ENCODE peak calls at places on chromosomes 12 and 14, in seven cellular contexts. A is ovary, S is psoas muscle, Y is fibroblast of lung, G is cardiac muscle cell, F is upper lobe of left lung, V is gastrocnemius medialis. L is an unnamed sample. For H3K27me3, the result is how much of the 10 kb centered on the place peaks cover.

GRCh38 chr12:132279184-132279889 is 50.1 kb downstream of the GALNT9 start:
- DNase-seq in Y (no peak), F (peak), S (no peak), V (no peak), G (no peak), A (no peak), L (peak)

GRCh38 chr12:124514145-124514995 is 53.0 kb downstream of the NCOR2 start:
- DNase-seq in V (no peak), S (no peak), G (no peak), Y (no peak), A (no peak), F (no peak), L (no peak)

GRCh38 chr12:111578971-111579340 is 20.2 kb downstream of the ATXN2 start:
- DNase-seq in Y (no peak), A (no peak), F (no peak), S (no peak), G (no peak), V (no peak), L (no peak)

GRCh38 chr12:12721251-12721689 is 4.1 kb downstream of the CDKN1B start:
- DNase-seq in V (no peak), Y (peak), S (no peak), F (no peak), A (no peak), G (no peak), L (no peak)

GRCh38 chr14:94355191-94355794 is 32.2 kb upstream of the SERPINA6 start:
- DNase-seq in G (peak), A (peak), S (no peak), Y (peak), V (no peak), F (no peak), L (no peak)

GRCh38 chr14:22666203-22666893 is 22.2 kb upstream of the OR6J1 start:
- DNase-seq in V (no peak), A (no peak), F (no peak), G (no peak), Y (no peak), S (no peak), L (no peak)

GRCh38 chr12:13005649-13006048 is 5.6 kb upstream of the HEBP1 start:
- DNase-seq in F (no peak), A (no peak), Y (no peak), V (no peak), G (no peak), S (no peak), L (no peak)

GRCh38 chr12:55931317-55931779 is 386 bp downstream of the DGKA start:
- DNase-seq in G (no peak), F (no peak), V (no peak), S (peak), A (peak), Y (no peak), L (peak)

GRCh38 chr14:102604183-102604582 is 11.7 kb downstream of the RCOR1 start:
- DNase-seq in Y (no peak), F (no peak), A (no peak), G (no peak), V (no peak), S (no peak), L (no peak)

GRCh38 chr12:50182461-50182860 is 15.3 kb upstream of the CERS5 start:
- DNase-seq in G (no peak), A (no peak), S (no peak), F (no peak), Y (no peak), V (no peak), L (no peak)

GRCh38 chr12:130139971-130140547 is 22.2 kb upstream of the FZD10 start:
- DNase-seq in V (no peak), A (no peak), G (no peak), Y (no peak), F (no peak), S (peak), L (no peak)

GRCh38 chr12:7067096-7067495 is 6.6 kb downstream of the C1S start:
- DNase-seq in F (no peak), Y (no peak), V (no peak), G (no peak), S (no peak), A (no peak), L (no peak)

GRCh38 chr12:79400481-79400880 is 290.3 kb downstream of the PAWR start:
- DNase-seq in V (no peak), S (no peak), G (no peak), A (no peak), Y (no peak), F (no peak), L (no peak)

GRCh38 chr12:5535531-5535930 is 103.6 kb downstream of the NTF3 start:
- DNase-seq in A (no peak), G (no peak), V (no peak), F (no peak), Y (no peak), S (no peak), L (no peak)

GRCh38 chr12:70292017-70292776 is 49.0 kb downstream of the CNOT2 start:
- DNase-seq in F (no peak), Y (no peak), S (no peak), V (no peak), A (no peak), G (no peak), L (no peak)

GRCh38 chr14:92039073-92039719 is 663 bp downstream of the TRIP11 start:
- DNase-seq in S (peak), A (no peak), Y (peak), F (peak), V (no peak), G (peak), L (no peak)

GRCh38 chr12:132700212-132700913 is 10.3 kb upstream of the PGAM5 start:
- DNase-seq in G (no peak), F (no peak), Y (peak), V (no peak), S (no peak), A (no peak), L (no peak)

GRCh38 chr12:104938371-104938770 is 19.7 kb downstream of the SLC41A2 start:
- DNase-seq in G (no peak), A (no peak), S (no peak), Y (no peak), V (no peak), F (no peak), L (no peak)

GRCh38 chr12:71780207-71780822 is 25.7 kb downstream of the RAB21 start:
- DNase-seq in Y (peak), S (no peak), A (peak), V (no peak), G (peak), F (no peak), L (no peak)

GRCh38 chr12:67515679-67516363 is 132.7 kb upstream of the DYRK2 start:
- DNase-seq in V (peak), A (no peak), F (no peak), S (no peak), G (no peak), Y (peak), L (no peak)

GRCh38 chr12:116066381-116067230 is 210.9 kb downstream of the MED13L start:
- DNase-seq in A (peak), V (no peak), F (no peak), Y (peak), S (no peak), G (peak), L (no peak)

GRCh38 chr12:117097159-117097558 is 2.1 kb downstream of the TESC start:
- DNase-seq in S (no peak), V (no peak), F (peak), Y (no peak), G (no peak), A (no peak), L (no peak)

GRCh38 chr12:115137812-115138521 is 454.0 kb upstream of the TBX3 start:
- DNase-seq in G (no peak), S (no peak), Y (no peak), V (no peak), A (no peak), F (no peak), L (no peak)

GRCh38 chr14:37172024-37172869 is at the start of gene SLC25A21:
- DNase-seq in S (peak), Y (peak), V (peak), A (peak), F (peak), G (peak), L (peak)

GRCh38 chr14:98070521-98070920 is 1201.5 kb downstream of the BCL11B start:
- DNase-seq in F (no peak), S (no peak), V (no peak), G (no peak), Y (no peak), A (no peak), L (no peak)

GRCh38 chr12:62760779-62761178 is 174.2 kb downstream of the PPM1H start:
- DNase-seq in V (no peak), F (no peak), S (no peak), G (peak), A (no peak), Y (peak), L (no peak)

GRCh38 chr12:3728686-3729085 is 24.2 kb downstream of the CRACR2A start:
- DNase-seq in Y (no peak), F (no peak), V (no peak), S (no peak), A (no peak), G (no peak), L (no peak)

GRCh38 chr14:71354801-71355200 is 447.5 kb downstream of the PCNX1 start:
- DNase-seq in F (no peak), V (no peak), G (peak), Y (peak), S (no peak), A (no peak), L (no peak)

GRCh38 chr12:57521475-57522018 is 1.1 kb upstream of the MBD6 start:
- DNase-seq in G (peak), S (peak), A (peak), F (no peak), Y (peak), V (no peak), L (no peak)

GRCh38 chr12:27434673-27435565 is 11.6 kb upstream of the SMCO2 start:
- DNase-seq in A (peak), Y (no peak), V (no peak), F (no peak), S (no peak), G (no peak), L (no peak)

GRCh38 chr12:90062799-90063198 is 354.2 kb upstream of the ATP2B1 start:
- DNase-seq in Y (no peak), A (no peak), G (peak), S (no peak), F (no peak), V (no peak), L (no peak)
- TF ChIP-seq CTCF in Y (no peak), A (no peak), G (no peak), S (no peak), F (no peak), V (no peak), L (no peak)

GRCh38 chr12:102950107-102950949 is 7.1 kb upstream of the ASCL1 start:
- DNase-seq in Y (no peak), G (peak), S (no peak), F (peak), A (no peak), V (no peak), L (no peak)
- H3K27ac ChIP-seq in Y (no peak), G (no peak), S (no peak), F (no peak), A (no peak), V (no peak), L (no peak)

DNA sequence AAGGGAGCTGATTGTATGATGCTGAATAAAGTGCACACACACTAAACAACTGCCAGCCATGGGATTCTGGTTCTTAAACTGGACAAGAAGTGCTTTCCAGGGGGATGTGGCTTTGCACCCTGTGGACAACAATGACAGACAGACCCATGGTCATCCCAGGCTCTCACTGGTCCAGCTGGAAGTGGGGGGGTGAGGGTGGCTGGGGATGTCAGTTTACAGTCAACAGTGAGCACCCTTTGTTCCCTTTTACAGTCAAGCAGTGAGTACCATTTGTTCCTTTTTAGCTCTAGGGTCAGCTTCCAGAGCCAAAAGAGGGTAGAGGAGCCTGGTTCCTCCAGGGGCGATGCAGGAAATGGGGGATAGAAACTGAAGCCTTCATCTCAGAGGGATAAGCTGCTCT is 100.7 kb downstream of the SMOC1 start:
- DNase-seq in V (no peak), S (no peak), G (no peak), Y (no peak), F (no peak), A (no peak), L (peak)
- H3K27me3 ChIP-seq in V (under half), S (under half), G (under half), Y (under half), F (under half), A (under half), L (under half)

GRCh38 chr14:24308342-24309124 is 756 bp upstream of the CIDEB start:
- DNase-seq in Y (no peak), S (no peak), G (no peak), V (no peak), A (no peak), F (no peak), L (no peak)
- TF ChIP-seq CTCF in Y (no peak), S (peak), G (no peak), V (no peak), A (no peak), F (peak), L (peak)

GRCh38 chr14:93135399-93135798 is 19.7 kb upstream of the ITPK1 start:
- DNase-seq in F (no peak), V (no peak), Y (no peak), A (no peak), G (no peak), S (peak), L (no peak)

GRCh38 chr14:93128785-93129459 is 13.2 kb upstream of the ITPK1 start:
- DNase-seq in G (peak), S (no peak), V (no peak), F (no peak), A (no peak), Y (no peak), L (no peak)

GRCh38 chr14:93136009-93136408 is 20.3 kb upstream of the ITPK1 start:
- DNase-seq in G (no peak), F (no peak), Y (no peak), A (no peak), S (peak), V (no peak), L (no peak)

GRCh38 chr14:93133476-93133875 is 17.8 kb upstream of the ITPK1 start:
- DNase-seq in G (no peak), F (no peak), V (no peak), Y (no peak), S (no peak), A (peak), L (no peak)

GRCh38 chr14:93132472-93133065 is 16.8 kb upstream of the ITPK1 start:
- DNase-seq in A (no peak), F (no peak), G (peak), S (no peak), Y (peak), V (no peak), L (no peak)
- H3K27ac ChIP-seq in A (no peak), F (no peak), G (no peak), S (no peak), Y (no peak), V (no peak), L (no peak)

DNA sequence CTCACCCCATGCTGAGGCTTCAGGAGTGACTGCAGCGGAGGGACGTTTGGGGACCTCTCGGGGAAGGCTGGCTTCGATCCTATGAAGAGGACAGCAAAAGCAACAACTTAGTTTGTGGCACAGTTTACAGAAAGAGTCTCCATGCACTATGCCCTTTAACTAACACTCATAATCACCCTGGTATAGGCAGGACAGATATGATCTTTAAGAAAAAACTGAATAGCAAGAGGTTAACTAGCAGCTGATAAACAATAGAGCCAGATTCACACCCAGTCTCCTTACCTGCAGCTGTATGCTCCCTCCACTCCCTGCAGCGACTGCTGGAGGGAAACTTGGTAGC is 27.4 kb downstream of the TMEM63C start:
- DNase-seq in G (no peak), Y (no peak), F (no peak), A (no peak), S (no peak), V (no peak), L (no peak)
- H3K27me3 ChIP-seq in G (under half), Y (under half), F (under half), A (under half), S (under half), V (under half), L (under half)

GRCh38 chr12:122726056-122726558 is 4.5 kb downstream of the HCAR1 start:
- DNase-seq in G (no peak), Y (peak), A (no peak), V (no peak), F (no peak), S (no peak), L (no peak)

GRCh38 chr12:122724641-122725243 is 5.9 kb downstream of the HCAR1 start:
- DNase-seq in Y (no peak), G (no peak), S (no peak), V (no peak), F (no peak), A (no peak), L (no peak)

GRCh38 chr12:122725452-122725851 is 5.2 kb downstream of the HCAR1 start:
- DNase-seq in V (no peak), A (no peak), G (no peak), Y (no peak), S (no peak), F (no peak), L (no peak)

GRCh38 chr12:122722347-122722746 is 5.7 kb upstream of the HCAR3 start:
- DNase-seq in A (no peak), F (no peak), G (no peak), V (no peak), Y (no peak), S (no peak), L (no peak)

GRCh38 chr12:122721057-122721545 is 4.5 kb upstream of the HCAR3 start:
- DNase-seq in A (no peak), F (no peak), V (no peak), S (no peak), G (no peak), Y (peak), L (no peak)
- TF ChIP-seq CTCF in A (no peak), F (no peak), V (no peak), S (no peak), G (no peak), Y (no peak), L (no peak)

L was measured in dorsolateral prefrontal cortex.